ENCODE peak calls at places on chromosome 1, in four cellular contexts. J is nephron progenitor cell; Y is effector CD4-positive, alpha-beta T cell; Q is effector memory CD4-positive, alpha-beta T cell. T is an unnamed sample.

GRCh38 chr1:17207046-17207445 is 2.1 kb downstream of the PADI1 start:
- DNase-seq in J (no peak), Y (no peak), Q (no peak), T (peak)

GRCh38 chr1:208850441-208850840 is 606.3 kb upstream of the PLXNA2 start:
- DNase-seq in J (no peak), Y (no peak), Q (no peak), T (no peak)

GRCh38 chr1:18875107-18875795 is 15.8 kb upstream of the TAS1R2 start:
- DNase-seq in J (peak), Y (peak), Q (peak), T (peak)

GRCh38 chr1:26907071-26907922 is 6.5 kb downstream of the NR0B2 start:
- DNase-seq in J (no peak), Y (no peak), Q (no peak), T (no peak)

GRCh38 chr1:87508247-87508646 is 179.6 kb downstream of the LMO4 start:
- DNase-seq in J (no peak), Y (no peak), Q (no peak), T (no peak)

GRCh38 chr1:25065246-25066238 is 135.5 kb upstream of the RUNX3 start:
- DNase-seq in J (no peak), Y (peak), Q (no peak), T (no peak)

GRCh38 chr1:230310381-230311163 is 115.6 kb downstream of the PGBD5 start:
- DNase-seq in J (peak), Y (peak), Q (peak), T (peak)

GRCh38 chr1:44811714-44812151 is 3.4 kb downstream of the BTBD19 start:
- DNase-seq in J (no peak), Y (no peak), Q (no peak), T (peak)

GRCh38 chr1:53068314-53069084 is 6.5 kb downstream of the PODN start:
- DNase-seq in J (no peak), Y (no peak), Q (no peak), T (no peak)

GRCh38 chr1:28282426-28283407 is 23.4 kb downstream of the SESN2 start:
- DNase-seq in J (no peak), Y (no peak), Q (no peak), T (no peak)

GRCh38 chr1:41487729-41488598 is 3.5 kb upstream of the EDN2 start:
- DNase-seq in J (no peak), Y (no peak), Q (no peak), T (no peak)

GRCh38 chr1:64348887-64349648 is 120.9 kb upstream of the CACHD1 start:
- DNase-seq in J (no peak), Y (no peak), Q (no peak), T (no peak)

GRCh38 chr1:8509579-8509978 is 191.7 kb downstream of the SLC45A1 start:
- DNase-seq in J (no peak), Y (no peak), Q (no peak), T (no peak)

GRCh38 chr1:113641396-113641795 is 117.9 kb downstream of the PHTF1 start:
- DNase-seq in J (no peak), Y (no peak), Q (no peak), T (no peak)

GRCh38 chr1:167629681-167630567 is at the start of gene RCSD1:
- DNase-seq in J (peak), Y (peak), Q (peak), T (no peak)

GRCh38 chr1:93338426-93338825 is 7.3 kb upstream of the DR1 start:
- DNase-seq in J (no peak), Y (no peak), Q (no peak), T (peak)

GRCh38 chr1:225137981-225138380 is 208.5 kb downstream of the DNAH14 start:
- DNase-seq in J (no peak), Y (no peak), Q (no peak), T (no peak)